ENCODE peak calls at places on chromosome 18, in nine cellular contexts. Y is activated naive CD4-positive, alpha-beta T cell treated with anti-CD3 and anti-CD28 coated beads, Interleukin-2, amount 10 ng/mL, durations not matched to agents 7 days and 5 days; I is activated T-cell treated with anti-CD3 and anti-CD28 coated beads for 24 hours; B is stromal cell of bone marrow; C is mucosa of gallbladder; P is NCI-H1694 treated with DMSO at 0.1 percent for 48 hours; U is dorsolateral prefrontal cortex; Z is GOT3; L is foreskin fibroblast. X is an unnamed sample.

GRCh38 chr18:7945882-7946281 is 378.8 kb downstream of the PTPRM start:
- DNase-seq in Y (no peak), I (no peak), B (peak; percentile 68), C (peak; percentile 74), P (no peak), U (no peak), Z (no peak), L (peak; percentile 95), X (no peak)

GRCh38 chr18:78891185-78891762 is 88.3 kb upstream of the SALL3 start:
- DNase-seq in Y (no peak), I (no peak), B (no peak), C (no peak), P (no peak), U (no peak), Z (no peak), L (no peak), X (no peak)

GRCh38 chr18:48113691-48114090 is 183.2 kb upstream of the SMAD2 start:
- DNase-seq in Y (no peak), I (no peak), B (no peak), C (no peak), P (no peak), U (no peak), Z (no peak), L (no peak), X (no peak)

GRCh38 chr18:7065736-7066135 is 51.9 kb downstream of the LAMA1 start:
- DNase-seq in Y (no peak), I (no peak), B (no peak), C (no peak), P (no peak), U (no peak), Z (no peak), L (no peak), X (no peak)

GRCh38 chr18:54983041-54983686 is 23.9 kb upstream of the CCDC68 start:
- DNase-seq in Y (no peak), I (no peak), B (peak; percentile 58), C (no peak), P (peak; percentile 52), U (no peak), Z (no peak), L (peak; percentile 79), X (peak; percentile 70)

GRCh38 chr18:67386028-67386427 is 130.5 kb downstream of the DSEL start:
- DNase-seq in Y (no peak), I (no peak), B (no peak), C (peak; percentile 34), P (no peak), U (no peak), Z (no peak), L (peak; percentile 24), X (no peak)

GRCh38 chr18:35289293-35290069 is 548 bp downstream of the ZSCAN30 start:
- DNase-seq in Y (peak; percentile 50), I (no peak), B (peak; percentile 44), C (no peak), P (no peak), U (no peak), Z (no peak), L (peak; percentile 58), X (no peak)

GRCh38 chr18:61892683-61893303 is at the start of gene RNF152:
- DNase-seq in Y (peak; percentile 37), I (peak; percentile 6), B (no peak), C (peak; percentile 19), P (peak; percentile 6), U (no peak), Z (no peak), L (peak; percentile 60), X (peak; percentile 21)

GRCh38 chr18:5455644-5456043 is 88.2 kb downstream of the EPB41L3 start:
- DNase-seq in Y (no peak), I (no peak), B (no peak), C (no peak), P (no peak), U (no peak), Z (no peak), L (no peak), X (no peak)

GRCh38 chr18:27546991-27547390 is 361.9 kb upstream of the CHST9 start:
- DNase-seq in Y (no peak), I (no peak), B (no peak), C (no peak), P (no peak), U (no peak), Z (no peak), L (no peak), X (peak; percentile 53)

GRCh38 chr18:45222200-45222599 is 393.1 kb upstream of the SLC14A2 start:
- DNase-seq in Y (no peak), I (no peak), B (no peak), C (no peak), P (no peak), U (no peak), Z (no peak), L (peak; percentile 47), X (no peak)

GRCh38 chr18:79975985-79976680 is 11.7 kb downstream of the HSBP1L1 start:
- DNase-seq in Y (no peak), I (no peak), B (no peak), C (no peak), P (no peak), U (no peak), Z (no peak), L (no peak), X (no peak)

GRCh38 chr18:10015288-10015701 is 101.5 kb downstream of the VAPA start:
- DNase-seq in Y (no peak), I (no peak), B (peak; percentile 17), C (peak; percentile 48), P (no peak), U (no peak), Z (no peak), L (peak; percentile 65), X (no peak)

GRCh38 chr18:74489631-74490030 is 6.5 kb upstream of the CNDP2 start:
- DNase-seq in Y (peak; percentile 1), I (no peak), B (no peak), C (no peak), P (no peak), U (no peak), Z (no peak), L (peak; percentile 49), X (no peak)

GRCh38 chr18:31741096-31741735 is 19.5 kb downstream of the SLC25A52 start:
- DNase-seq in Y (peak; percentile 70), I (peak; percentile 37), B (peak; percentile 15), C (peak; percentile 46), P (no peak), U (peak; percentile 49), Z (no peak), L (peak; percentile 46), X (peak; percentile 16)

GRCh38 chr18:64288446-64288845 is 139.6 kb upstream of the LINC00305 start:
- DNase-seq in Y (no peak), I (no peak), B (no peak), C (no peak), P (no peak), U (no peak), Z (no peak), L (no peak), X (no peak)

GRCh38 chr18:59141294-59142068 is 1.8 kb downstream of the SEC11C start:
- DNase-seq in Y (no peak), I (no peak), B (no peak), C (no peak), P (no peak), U (peak; percentile 23), Z (no peak), L (no peak), X (no peak)

GRCh38 chr18:62258606-62259005 is 66.5 kb upstream of the TNFRSF11A start:
- DNase-seq in Y (no peak), I (no peak), B (no peak), C (no peak), P (no peak), U (no peak), Z (no peak), L (no peak), X (no peak)

GRCh38 chr18:8607776-8608682 is 1.2 kb upstream of the RAB12 start:
- DNase-seq in Y (no peak), I (no peak), B (no peak), C (no peak), P (no peak), U (no peak), Z (no peak), L (peak; percentile 73), X (no peak)

GRCh38 chr18:50507120-50507590 is 52.7 kb upstream of the MAPK4 start:
- DNase-seq in Y (no peak), I (no peak), B (peak; percentile 2), C (peak; percentile 34), P (no peak), U (peak; percentile 50), Z (no peak), L (no peak), X (peak; percentile 43)

GRCh38 chr18:74063023-74063422 is 84.6 kb downstream of the FBXO15 start:
- DNase-seq in Y (peak; percentile 53), I (peak; percentile 30), B (no peak), C (no peak), P (no peak), U (no peak), Z (no peak), L (no peak), X (no peak)

GRCh38 chr18:7568426-7568825 is 1.3 kb downstream of the PTPRM start:
- DNase-seq in Y (no peak), I (no peak), B (no peak), C (peak; percentile 28), P (no peak), U (no peak), Z (no peak), L (no peak), X (peak; percentile 35)

GRCh38 chr18:80179857-80180558 is 67.3 kb downstream of the PARD6G start:
- DNase-seq in Y (no peak), I (no peak), B (no peak), C (no peak), P (no peak), U (no peak), Z (no peak), L (no peak), X (peak; percentile 59)

GRCh38 chr18:446941-447560 is 53.5 kb downstream of the COLEC12 start:
- DNase-seq in Y (no peak), I (no peak), B (no peak), C (no peak), P (no peak), U (no peak), Z (no peak), L (peak; percentile 79), X (no peak)

GRCh38 chr18:26579941-26580618 is 31.7 kb upstream of the KCTD1 start:
- DNase-seq in Y (no peak), I (no peak), B (no peak), C (peak; percentile 69), P (no peak), U (no peak), Z (no peak), L (peak; percentile 5), X (no peak)

GRCh38 chr18:13217466-13217961 is 1.0 kb upstream of the LDLRAD4 start:
- DNase-seq in Y (peak; percentile 71), I (no peak), B (no peak), C (no peak), P (no peak), U (no peak), Z (no peak), L (peak; percentile 43), X (peak; percentile 16)

GRCh38 chr18:11368020-11368419 is 218.7 kb upstream of the PIEZO2 start:
- DNase-seq in Y (no peak), I (no peak), B (no peak), C (no peak), P (no peak), U (no peak), Z (no peak), L (peak; percentile 61), X (no peak)

GRCh38 chr18:68417166-68417776 is 297.6 kb downstream of the TMX3 start:
- DNase-seq in Y (no peak), I (no peak), B (no peak), C (no peak), P (no peak), U (no peak), Z (no peak), L (peak; percentile 23), X (no peak)

GRCh38 chr18:39748727-39749126 is 2183.1 kb upstream of the CELF4 start:
- DNase-seq in Y (no peak), I (no peak), B (no peak), C (no peak), P (no peak), U (no peak), Z (no peak), L (no peak), X (no peak)

GRCh38 chr18:66724664-66725356 is 120.9 kb upstream of the CDH19 start:
- DNase-seq in Y (no peak), I (no peak), B (no peak), C (peak; percentile 73), P (no peak), U (no peak), Z (no peak), L (no peak), X (no peak)